ENCODE peak calls at places on chromosomes 11 and 22, in five cellular contexts. C is activated CD4-positive, alpha-beta T cell treated with anti-CD3 and anti-CD28 coated beads for 24 hours; P is stimulated activated naive CD8-positive, alpha-beta T cell treated with anti-CD3 and anti-CD28 coated beads, Interleukin-15, amount 100 ng/mL, for 72 hours; I is CD4-positive, CD25-positive, alpha-beta regulatory T cell; J is central memory CD4-positive, alpha-beta T cell. U is an unnamed sample.

GRCh38 chr11:47163198-47163597 is 13.5 kb downstream of the ARFGAP2 start:
- DNase-seq in I (no peak), J (no peak), C (no peak), P (no peak), U (no peak)

GRCh38 chr22:20566420-20567260 is 59.2 kb downstream of the MED15 start:
- DNase-seq in I (peak; percentile 84), J (peak; percentile 89), P (no peak), C (no peak), U (no peak)

GRCh38 chr11:62552931-62553838 is 6.6 kb upstream of the AHNAK start:
- DNase-seq in C (no peak), P (no peak), J (peak; percentile 73), I (peak; percentile 85), U (no peak)

GRCh38 chr22:37983860-37984791 is at the start of gene SOX10:
- DNase-seq in C (no peak), I (no peak), P (no peak), J (no peak), U (no peak)

GRCh38 chr11:27201454-27202302 is 161.1 kb downstream of the BBOX1 start:
- DNase-seq in C (no peak), P (no peak), J (no peak), I (no peak), U (no peak)

GRCh38 chr11:2924381-2924780 is 4.8 kb downstream of the PHLDA2 start:
- DNase-seq in I (no peak), J (no peak), P (no peak), C (no peak), U (no peak)

GRCh38 chr22:33326540-33327295 is 268.5 kb upstream of the SYN3 start:
- DNase-seq in I (no peak), C (no peak), P (no peak), J (no peak), U (no peak)

GRCh38 chr11:13152736-13153541 is 124.7 kb upstream of the BMAL1 start:
- DNase-seq in P (no peak), J (no peak), I (no peak), C (no peak), U (no peak)

GRCh38 chr11:112795896-112796686 is 165.1 kb upstream of the NCAM1 start:
- DNase-seq in J (no peak), C (no peak), P (no peak), I (no peak), U (no peak)

GRCh38 chr22:43000441-43001175 is 14.3 kb downstream of the PACSIN2 start:
- DNase-seq in I (peak; percentile 61), J (no peak), P (no peak), C (peak; percentile 30), U (no peak)

GRCh38 chr11:125773516-125773915 is 5.1 kb downstream of the PATE2 start:
- DNase-seq in P (no peak), C (no peak), I (no peak), J (no peak), U (no peak)

GRCh38 chr11:100562102-100562501 is 125.0 kb upstream of the ARHGAP42 start:
- DNase-seq in I (no peak), J (no peak), C (no peak), P (no peak), U (no peak)

GRCh38 chr11:86978756-86979608 is 23.8 kb upstream of the FZD4 start:
- DNase-seq in J (peak; percentile 21), C (no peak), I (peak; percentile 55), P (no peak), U (no peak)

GRCh38 chr22:17803871-17804270 is 29.6 kb upstream of the BID start:
- DNase-seq in I (no peak), P (no peak), J (no peak), C (no peak), U (no peak)

GRCh38 chr11:66286699-66287098 is 2.2 kb downstream of the YIF1A start:
- DNase-seq in J (no peak), C (no peak), P (no peak), I (no peak), U (no peak)

GRCh38 chr11:94568200-94568599 is 1.0 kb downstream of the PIWIL4 start:
- DNase-seq in J (no peak), I (no peak), P (no peak), C (no peak), U (no peak)

GRCh38 chr11:115153135-115153534 is 351.1 kb downstream of the CADM1 start:
- DNase-seq in I (no peak), C (no peak), J (no peak), P (no peak), U (no peak)

GRCh38 chr11:61011950-61012830 is 40.7 kb downstream of the CD6 start:
- DNase-seq in I (no peak), P (no peak), C (no peak), J (no peak), U (no peak)

GRCh38 chr11:106400949-106401545 is 323.6 kb downstream of the AASDHPPT start:
- DNase-seq in I (no peak), J (no peak), C (no peak), P (no peak), U (no peak)